ENCODE peak calls at places on chromosome 7, in five cellular contexts. One of them, this sample, is unnamed.

GRCh38 chr7:64308019-64308275 is 5.8 kb upstream of the ZNF736 start:
- DNase-seq in left ventricle myocardium inferior: no peak
- DNase-seq in testis: peak
- DNase-seq in AG10803: no peak
- DNase-seq in fibroblast of pulmonary artery: no peak
- DNase-seq in this sample: no peak

GRCh38 chr7:93171606-93172226 is 23.5 kb upstream of the SAMD9L start:
- DNase-seq in left ventricle myocardium inferior: no peak
- DNase-seq in fibroblast of pulmonary artery: no peak
- DNase-seq in AG10803: no peak
- DNase-seq in testis: no peak
- DNase-seq in this sample: no peak

GRCh38 chr7:17097668-17098297 is 200.7 kb upstream of the AHR start:
- DNase-seq in testis: no peak
- DNase-seq in left ventricle myocardium inferior: no peak
- DNase-seq in fibroblast of pulmonary artery: peak
- DNase-seq in AG10803: no peak
- DNase-seq in this sample: no peak

GRCh38 chr7:156158693-156159092 is 346.4 kb upstream of the SHH start:
- DNase-seq in fibroblast of pulmonary artery: no peak
- DNase-seq in AG10803: no peak
- DNase-seq in left ventricle myocardium inferior: no peak
- DNase-seq in testis: no peak
- DNase-seq in this sample: no peak

GRCh38 chr7:12896316-12896715 is 208.9 kb downstream of the ARL4A start:
- DNase-seq in testis: no peak
- DNase-seq in AG10803: no peak
- DNase-seq in left ventricle myocardium inferior: no peak
- DNase-seq in fibroblast of pulmonary artery: no peak
- DNase-seq in this sample: no peak

GRCh38 chr7:151673216-151673615 is 153.5 kb upstream of the RHEB start:
- DNase-seq in testis: no peak
- DNase-seq in AG10803: no peak
- DNase-seq in fibroblast of pulmonary artery: no peak
- DNase-seq in left ventricle myocardium inferior: no peak
- DNase-seq in this sample: no peak

GRCh38 chr7:112946350-112946749 is 140.3 kb downstream of the GPR85 start:
- DNase-seq in AG10803: no peak
- DNase-seq in fibroblast of pulmonary artery: no peak
- DNase-seq in testis: no peak
- DNase-seq in left ventricle myocardium inferior: no peak
- DNase-seq in this sample: no peak

GRCh38 chr7:132756482-132756990 is 180.3 kb upstream of the PLXNA4 start:
- DNase-seq in fibroblast of pulmonary artery: no peak
- DNase-seq in left ventricle myocardium inferior: no peak
- DNase-seq in AG10803: no peak
- DNase-seq in testis: no peak
- DNase-seq in this sample: no peak

GRCh38 chr7:19113855-19114590 is 3.4 kb downstream of the TWIST1 start:
- DNase-seq in AG10803: no peak
- DNase-seq in testis: no peak
- DNase-seq in fibroblast of pulmonary artery: peak
- DNase-seq in left ventricle myocardium inferior: no peak
- DNase-seq in this sample: no peak

GRCh38 chr7:152115021-152115718 is 89.7 kb downstream of the GALNT11 start:
- DNase-seq in fibroblast of pulmonary artery: no peak
- DNase-seq in AG10803: no peak
- DNase-seq in testis: no peak
- DNase-seq in left ventricle myocardium inferior: no peak
- DNase-seq in this sample: no peak

GRCh38 chr7:115357213-115357999 is 435.5 kb downstream of the MDFIC start:
- DNase-seq in left ventricle myocardium inferior: no peak
- DNase-seq in fibroblast of pulmonary artery: no peak
- DNase-seq in testis: no peak
- DNase-seq in AG10803: peak
- DNase-seq in this sample: no peak
- H3K4me3 ChIP-seq in left ventricle myocardium inferior: no peak
- H3K4me3 ChIP-seq in fibroblast of pulmonary artery: no peak
- H3K4me3 ChIP-seq in testis: no peak
- H3K4me3 ChIP-seq in AG10803: no peak
- H3K4me3 ChIP-seq in this sample: no peak

GRCh38 chr7:33932832-33933468 is 27.6 kb downstream of the BMPER start:
- DNase-seq in AG10803: peak
- DNase-seq in testis: peak
- DNase-seq in left ventricle myocardium inferior: peak
- DNase-seq in fibroblast of pulmonary artery: peak
- DNase-seq in this sample: peak
- H3K4me3 ChIP-seq in AG10803: peak
- H3K4me3 ChIP-seq in testis: no peak
- H3K4me3 ChIP-seq in left ventricle myocardium inferior: peak
- H3K4me3 ChIP-seq in fibroblast of pulmonary artery: no peak
- H3K4me3 ChIP-seq in this sample: peak

GRCh38 chr7:1086588-1087461 is 1.1 kb upstream of the GPER1 start:
- DNase-seq in left ventricle myocardium inferior: peak
- DNase-seq in testis: peak
- DNase-seq in AG10803: peak
- DNase-seq in fibroblast of pulmonary artery: peak
- DNase-seq in this sample: peak
- H3K4me3 ChIP-seq in left ventricle myocardium inferior: peak
- H3K4me3 ChIP-seq in testis: peak
- H3K4me3 ChIP-seq in AG10803: peak
- H3K4me3 ChIP-seq in fibroblast of pulmonary artery: peak
- H3K4me3 ChIP-seq in this sample: peak

GRCh38 chr7:157568785-157569584 is 232.2 kb downstream of the DNAJB6 start:
- DNase-seq in AG10803: no peak
- DNase-seq in fibroblast of pulmonary artery: peak
- DNase-seq in testis: peak
- DNase-seq in left ventricle myocardium inferior: peak
- DNase-seq in this sample: peak
- H3K4me3 ChIP-seq in AG10803: peak
- H3K4me3 ChIP-seq in fibroblast of pulmonary artery: peak
- H3K4me3 ChIP-seq in testis: peak
- H3K4me3 ChIP-seq in left ventricle myocardium inferior: peak
- H3K4me3 ChIP-seq in this sample: peak

DNA sequence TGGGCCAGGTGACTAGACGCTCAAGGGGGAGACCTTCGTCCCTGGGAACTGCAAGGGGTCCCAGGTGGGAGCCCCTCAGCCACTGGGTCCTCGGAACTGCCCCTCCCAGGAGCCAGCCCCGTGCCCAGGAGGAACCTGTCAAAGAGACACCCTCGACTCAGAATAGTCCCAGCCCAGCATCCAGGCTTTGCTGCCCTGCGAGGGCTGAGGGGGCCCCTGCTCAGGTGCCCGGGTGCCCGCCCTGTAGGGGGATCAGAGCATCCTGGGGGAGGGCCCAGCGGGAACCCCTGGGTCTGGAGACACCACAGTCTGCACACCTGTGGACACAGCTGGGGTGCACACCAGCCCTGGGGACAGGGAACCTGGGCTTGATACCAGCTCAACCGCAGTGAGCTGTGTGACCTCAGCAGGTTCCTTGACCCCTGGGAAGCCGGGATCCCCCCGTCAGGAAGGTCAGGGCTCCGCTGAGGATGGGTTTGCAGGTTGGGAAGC is 394 bp downstream of the ELN start:
- DNase-seq in testis: no peak
- DNase-seq in left ventricle myocardium inferior: no peak
- DNase-seq in AG10803: no peak
- DNase-seq in fibroblast of pulmonary artery: no peak
- DNase-seq in this sample: peak
- H3K4me3 ChIP-seq in testis: peak
- H3K4me3 ChIP-seq in left ventricle myocardium inferior: peak
- H3K4me3 ChIP-seq in AG10803: peak
- H3K4me3 ChIP-seq in fibroblast of pulmonary artery: peak
- H3K4me3 ChIP-seq in this sample: peak